ENCODE peak calls at places on chromosomes 1 and 21, in eight cellular contexts. One of them, this sample, is unnamed.

GRCh38 chr1:244090645-244091044 is 39.6 kb downstream of the ZBTB18 start:
- DNase-seq in heart right ventricle: no peak
- DNase-seq in stimulated activated CD8-positive, alpha-beta memory T cell treated with anti-CD3 and anti-CD28 coated beads, Interleukin-4, amount 100 ng/mL, for 4 hours: no peak
- DNase-seq in NCI-H774: no peak
- DNase-seq in H7: no peak
- DNase-seq in mesendoderm: no peak
- DNase-seq in ELR: no peak
- DNase-seq in stimulated activated CD4-positive, alpha-beta T cell treated with anti-CD3 and anti-CD28 coated beads, Interleukin-2, amount 100 ng/mL, for 24 hours: no peak
- DNase-seq in this sample: no peak

GRCh38 chr1:40423264-40423642 is 27.0 kb upstream of the ZFP69B start:
- DNase-seq in heart right ventricle: no peak
- DNase-seq in stimulated activated CD8-positive, alpha-beta memory T cell treated with anti-CD3 and anti-CD28 coated beads, Interleukin-4, amount 100 ng/mL, for 4 hours: no peak
- DNase-seq in NCI-H774: no peak
- DNase-seq in H7: no peak
- DNase-seq in mesendoderm: no peak
- DNase-seq in ELR: no peak
- DNase-seq in stimulated activated CD4-positive, alpha-beta T cell treated with anti-CD3 and anti-CD28 coated beads, Interleukin-2, amount 100 ng/mL, for 24 hours: no peak
- DNase-seq in this sample: peak

GRCh38 chr21:42047821-42048613 is 23.1 kb upstream of the UMODL1 start:
- DNase-seq in heart right ventricle: peak
- DNase-seq in stimulated activated CD8-positive, alpha-beta memory T cell treated with anti-CD3 and anti-CD28 coated beads, Interleukin-4, amount 100 ng/mL, for 4 hours: no peak
- DNase-seq in NCI-H774: no peak
- DNase-seq in H7: no peak
- DNase-seq in mesendoderm: no peak
- DNase-seq in ELR: peak
- DNase-seq in stimulated activated CD4-positive, alpha-beta T cell treated with anti-CD3 and anti-CD28 coated beads, Interleukin-2, amount 100 ng/mL, for 24 hours: no peak
- DNase-seq in this sample: peak

GRCh38 chr1:226736908-226737818 is 1.9 kb downstream of the ITPKB start:
- DNase-seq in heart right ventricle: peak
- DNase-seq in stimulated activated CD8-positive, alpha-beta memory T cell treated with anti-CD3 and anti-CD28 coated beads, Interleukin-4, amount 100 ng/mL, for 4 hours: no peak
- DNase-seq in NCI-H774: no peak
- DNase-seq in H7: peak
- DNase-seq in mesendoderm: peak
- DNase-seq in ELR: peak
- DNase-seq in stimulated activated CD4-positive, alpha-beta T cell treated with anti-CD3 and anti-CD28 coated beads, Interleukin-2, amount 100 ng/mL, for 24 hours: peak
- DNase-seq in this sample: peak

GRCh38 chr1:16724718-16725438 is 15.4 kb upstream of the RNU1-4 start:
- DNase-seq in heart right ventricle: no peak
- DNase-seq in stimulated activated CD8-positive, alpha-beta memory T cell treated with anti-CD3 and anti-CD28 coated beads, Interleukin-4, amount 100 ng/mL, for 4 hours: no peak
- DNase-seq in NCI-H774: no peak
- DNase-seq in H7: peak
- DNase-seq in mesendoderm: no peak
- DNase-seq in ELR: no peak
- DNase-seq in stimulated activated CD4-positive, alpha-beta T cell treated with anti-CD3 and anti-CD28 coated beads, Interleukin-2, amount 100 ng/mL, for 24 hours: no peak
- DNase-seq in this sample: no peak

GRCh38 chr1:3734602-3735001 is 17.6 kb upstream of the CCDC27 start:
- DNase-seq in heart right ventricle: no peak
- DNase-seq in stimulated activated CD8-positive, alpha-beta memory T cell treated with anti-CD3 and anti-CD28 coated beads, Interleukin-4, amount 100 ng/mL, for 4 hours: no peak
- DNase-seq in NCI-H774: no peak
- DNase-seq in H7: no peak
- DNase-seq in mesendoderm: no peak
- DNase-seq in ELR: no peak
- DNase-seq in stimulated activated CD4-positive, alpha-beta T cell treated with anti-CD3 and anti-CD28 coated beads, Interleukin-2, amount 100 ng/mL, for 24 hours: no peak
- DNase-seq in this sample: no peak

GRCh38 chr21:28675265-28676041 is 317.2 kb downstream of the LTN1 start:
- DNase-seq in heart right ventricle: no peak
- DNase-seq in stimulated activated CD8-positive, alpha-beta memory T cell treated with anti-CD3 and anti-CD28 coated beads, Interleukin-4, amount 100 ng/mL, for 4 hours: no peak
- DNase-seq in NCI-H774: no peak
- DNase-seq in H7: no peak
- DNase-seq in mesendoderm: no peak
- DNase-seq in ELR: peak
- DNase-seq in stimulated activated CD4-positive, alpha-beta T cell treated with anti-CD3 and anti-CD28 coated beads, Interleukin-2, amount 100 ng/mL, for 24 hours: no peak
- DNase-seq in this sample: no peak

GRCh38 chr1:89762431-89762800 is 58.4 kb upstream of the LRRC8D start:
- DNase-seq in heart right ventricle: no peak
- DNase-seq in stimulated activated CD8-positive, alpha-beta memory T cell treated with anti-CD3 and anti-CD28 coated beads, Interleukin-4, amount 100 ng/mL, for 4 hours: no peak
- DNase-seq in NCI-H774: peak
- DNase-seq in H7: no peak
- DNase-seq in mesendoderm: no peak
- DNase-seq in ELR: no peak
- DNase-seq in stimulated activated CD4-positive, alpha-beta T cell treated with anti-CD3 and anti-CD28 coated beads, Interleukin-2, amount 100 ng/mL, for 24 hours: peak
- DNase-seq in this sample: no peak

GRCh38 chr1:51661081-51661518 is 44.2 kb downstream of the OSBPL9 start:
- DNase-seq in heart right ventricle: no peak
- DNase-seq in stimulated activated CD8-positive, alpha-beta memory T cell treated with anti-CD3 and anti-CD28 coated beads, Interleukin-4, amount 100 ng/mL, for 4 hours: no peak
- DNase-seq in NCI-H774: no peak
- DNase-seq in H7: no peak
- DNase-seq in mesendoderm: no peak
- DNase-seq in ELR: peak
- DNase-seq in stimulated activated CD4-positive, alpha-beta T cell treated with anti-CD3 and anti-CD28 coated beads, Interleukin-2, amount 100 ng/mL, for 24 hours: no peak
- DNase-seq in this sample: no peak

GRCh38 chr1:229514578-229515275 is 6.6 kb upstream of the NUP133 start:
- DNase-seq in heart right ventricle: peak
- DNase-seq in stimulated activated CD8-positive, alpha-beta memory T cell treated with anti-CD3 and anti-CD28 coated beads, Interleukin-4, amount 100 ng/mL, for 4 hours: peak
- DNase-seq in NCI-H774: peak
- DNase-seq in H7: peak
- DNase-seq in mesendoderm: peak
- DNase-seq in ELR: peak
- DNase-seq in stimulated activated CD4-positive, alpha-beta T cell treated with anti-CD3 and anti-CD28 coated beads, Interleukin-2, amount 100 ng/mL, for 24 hours: peak
- DNase-seq in this sample: peak